ENCODE peak calls at places on chromosomes 4 and X, in six cellular contexts. One of them, this sample, is unnamed.

GRCh38 chr4:130172156-130172555 is 1076.2 kb downstream of the C4orf33 start:
- DNase-seq in choroid plexus epithelial cell: peak
- DNase-seq in nephron progenitor cell: no peak
- DNase-seq in AG09309: no peak
- DNase-seq in myocyte: no peak
- DNase-seq in NCI-H460: no peak
- DNase-seq in this sample: no peak

GRCh38 chr4:53576676-53577372 is 14.5 kb downstream of the LNX1 start:
- DNase-seq in choroid plexus epithelial cell: peak
- DNase-seq in nephron progenitor cell: no peak
- DNase-seq in AG09309: peak
- DNase-seq in myocyte: no peak
- DNase-seq in NCI-H460: no peak
- DNase-seq in this sample: peak

GRCh38 chrX:120790118-120790517 is 85.5 kb downstream of the CT47B1 start:
- DNase-seq in choroid plexus epithelial cell: peak
- DNase-seq in nephron progenitor cell: peak
- DNase-seq in AG09309: peak
- DNase-seq in myocyte: peak
- DNase-seq in NCI-H460: peak
- DNase-seq in this sample: peak

GRCh38 chr4:39530682-39531081 is 3.4 kb upstream of the UGDH start:
- DNase-seq in choroid plexus epithelial cell: no peak
- DNase-seq in nephron progenitor cell: no peak
- DNase-seq in AG09309: no peak
- DNase-seq in myocyte: no peak
- DNase-seq in NCI-H460: no peak
- DNase-seq in this sample: no peak

GRCh38 chr4:184448828-184449227 is 25.5 kb downstream of the IRF2 start:
- DNase-seq in choroid plexus epithelial cell: peak
- DNase-seq in nephron progenitor cell: no peak
- DNase-seq in AG09309: peak
- DNase-seq in myocyte: peak
- DNase-seq in NCI-H460: no peak
- DNase-seq in this sample: peak

GRCh38 chrX:12370444-12371089 is 232.3 kb downstream of the FRMPD4 start:
- DNase-seq in choroid plexus epithelial cell: peak
- DNase-seq in nephron progenitor cell: no peak
- DNase-seq in AG09309: peak
- DNase-seq in myocyte: peak
- DNase-seq in NCI-H460: no peak
- DNase-seq in this sample: peak

GRCh38 chrX:17710836-17711235 is 26.5 kb upstream of the SCML1 start:
- DNase-seq in choroid plexus epithelial cell: no peak
- DNase-seq in nephron progenitor cell: no peak
- DNase-seq in AG09309: no peak
- DNase-seq in myocyte: no peak
- DNase-seq in NCI-H460: no peak
- DNase-seq in this sample: peak

GRCh38 chr4:25861951-25862410 is 807 bp downstream of the SEL1L3 start:
- DNase-seq in choroid plexus epithelial cell: peak
- DNase-seq in nephron progenitor cell: peak
- DNase-seq in AG09309: no peak
- DNase-seq in myocyte: no peak
- DNase-seq in NCI-H460: no peak
- DNase-seq in this sample: peak

GRCh38 chr4:180926277-180926676 is 1316.9 kb upstream of the TENM3 start:
- DNase-seq in choroid plexus epithelial cell: no peak
- DNase-seq in nephron progenitor cell: no peak
- DNase-seq in AG09309: no peak
- DNase-seq in myocyte: no peak
- DNase-seq in NCI-H460: no peak
- DNase-seq in this sample: no peak

GRCh38 chr4:159540501-159540900 is 437.6 kb downstream of the RAPGEF2 start:
- DNase-seq in choroid plexus epithelial cell: no peak
- DNase-seq in nephron progenitor cell: no peak
- DNase-seq in AG09309: no peak
- DNase-seq in myocyte: no peak
- DNase-seq in NCI-H460: no peak
- DNase-seq in this sample: no peak

GRCh38 chr4:11470709-11471441 is 42.2 kb upstream of the HS3ST1 start:
- DNase-seq in choroid plexus epithelial cell: no peak
- DNase-seq in nephron progenitor cell: no peak
- DNase-seq in AG09309: no peak
- DNase-seq in myocyte: no peak
- DNase-seq in NCI-H460: no peak
- DNase-seq in this sample: no peak

GRCh38 chr4:30870513-30870912 is 150.3 kb downstream of the PCDH7 start:
- DNase-seq in choroid plexus epithelial cell: no peak
- DNase-seq in nephron progenitor cell: no peak
- DNase-seq in AG09309: no peak
- DNase-seq in myocyte: no peak
- DNase-seq in NCI-H460: peak
- DNase-seq in this sample: no peak

GRCh38 chrX:150058728-150059127 is 120.4 kb upstream of the EOLA2 start:
- DNase-seq in choroid plexus epithelial cell: no peak
- DNase-seq in nephron progenitor cell: no peak
- DNase-seq in AG09309: no peak
- DNase-seq in myocyte: no peak
- DNase-seq in NCI-H460: peak
- DNase-seq in this sample: no peak

GRCh38 chrX:134935286-134935685 is 55.5 kb upstream of the SMIM10 start:
- DNase-seq in choroid plexus epithelial cell: no peak
- DNase-seq in nephron progenitor cell: no peak
- DNase-seq in AG09309: no peak
- DNase-seq in myocyte: no peak
- DNase-seq in NCI-H460: no peak
- DNase-seq in this sample: no peak

GRCh38 chr4:1762264-1763010 is 30.7 kb upstream of the FGFR3 start:
- DNase-seq in choroid plexus epithelial cell: no peak
- DNase-seq in nephron progenitor cell: no peak
- DNase-seq in AG09309: no peak
- DNase-seq in myocyte: no peak
- DNase-seq in NCI-H460: no peak
- DNase-seq in this sample: no peak

GRCh38 chr4:82745173-82745842 is 53.3 kb downstream of the SCD5 start:
- DNase-seq in choroid plexus epithelial cell: peak
- DNase-seq in nephron progenitor cell: no peak
- DNase-seq in AG09309: peak
- DNase-seq in myocyte: no peak
- DNase-seq in NCI-H460: no peak
- DNase-seq in this sample: peak

GRCh38 chr4:8675383-8675782 is 82.8 kb downstream of the CPZ start:
- DNase-seq in choroid plexus epithelial cell: peak
- DNase-seq in nephron progenitor cell: peak
- DNase-seq in AG09309: no peak
- DNase-seq in myocyte: peak
- DNase-seq in NCI-H460: no peak
- DNase-seq in this sample: peak

GRCh38 chr4:1045193-1045594 is 33.8 kb downstream of the FGFRL1 start:
- DNase-seq in choroid plexus epithelial cell: no peak
- DNase-seq in nephron progenitor cell: peak
- DNase-seq in AG09309: no peak
- DNase-seq in myocyte: no peak
- DNase-seq in NCI-H460: no peak
- DNase-seq in this sample: no peak

GRCh38 chr4:137755033-137755471 is 222.8 kb upstream of the PCDH18 start:
- DNase-seq in choroid plexus epithelial cell: peak
- DNase-seq in nephron progenitor cell: no peak
- DNase-seq in AG09309: peak
- DNase-seq in myocyte: no peak
- DNase-seq in NCI-H460: no peak
- DNase-seq in this sample: peak

GRCh38 chr4:7850489-7850888 is 89.2 kb downstream of the AFAP1 start:
- DNase-seq in choroid plexus epithelial cell: no peak
- DNase-seq in nephron progenitor cell: no peak
- DNase-seq in AG09309: no peak
- DNase-seq in myocyte: no peak
- DNase-seq in NCI-H460: no peak
- DNase-seq in this sample: no peak

GRCh38 chr4:122914292-122914904 is 8.0 kb downstream of the NUDT6 start:
- DNase-seq in choroid plexus epithelial cell: peak
- DNase-seq in nephron progenitor cell: no peak
- DNase-seq in AG09309: no peak
- DNase-seq in myocyte: peak
- DNase-seq in NCI-H460: no peak
- DNase-seq in this sample: peak

GRCh38 chrX:45621356-45622041 is 420.8 kb upstream of the DIPK2B start:
- DNase-seq in choroid plexus epithelial cell: peak
- DNase-seq in nephron progenitor cell: no peak
- DNase-seq in AG09309: peak
- DNase-seq in myocyte: peak
- DNase-seq in NCI-H460: no peak
- DNase-seq in this sample: peak

GRCh38 chr4:133062851-133063250 is 86.2 kb upstream of the PCDH10 start:
- DNase-seq in choroid plexus epithelial cell: no peak
- DNase-seq in nephron progenitor cell: no peak
- DNase-seq in AG09309: no peak
- DNase-seq in myocyte: peak
- DNase-seq in NCI-H460: no peak
- DNase-seq in this sample: no peak

GRCh38 chr4:41991916-41992767 is 1.8 kb downstream of the SLC30A9 start:
- DNase-seq in choroid plexus epithelial cell: no peak
- DNase-seq in nephron progenitor cell: no peak
- DNase-seq in AG09309: no peak
- DNase-seq in myocyte: no peak
- DNase-seq in NCI-H460: peak
- DNase-seq in this sample: peak

GRCh38 chr4:95528388-95528787 is 20.4 kb downstream of the UNC5C start:
- DNase-seq in choroid plexus epithelial cell: peak
- DNase-seq in nephron progenitor cell: no peak
- DNase-seq in AG09309: no peak
- DNase-seq in myocyte: no peak
- DNase-seq in NCI-H460: no peak
- DNase-seq in this sample: no peak

GRCh38 chr4:78310056-78310731 is 241.4 kb upstream of the ANXA3 start:
- DNase-seq in choroid plexus epithelial cell: no peak
- DNase-seq in nephron progenitor cell: peak
- DNase-seq in AG09309: no peak
- DNase-seq in myocyte: no peak
- DNase-seq in NCI-H460: no peak
- DNase-seq in this sample: no peak

GRCh38 chr4:22190855-22191254 is 242.3 kb upstream of the KCNIP4 start:
- DNase-seq in choroid plexus epithelial cell: peak
- DNase-seq in nephron progenitor cell: no peak
- DNase-seq in AG09309: peak
- DNase-seq in myocyte: peak
- DNase-seq in NCI-H460: no peak
- DNase-seq in this sample: peak

GRCh38 chr4:88411491-88412101 is 32.9 kb downstream of the HERC6 start:
- DNase-seq in choroid plexus epithelial cell: no peak
- DNase-seq in nephron progenitor cell: no peak
- DNase-seq in AG09309: no peak
- DNase-seq in myocyte: no peak
- DNase-seq in NCI-H460: no peak
- DNase-seq in this sample: no peak

GRCh38 chr4:70858454-70858853 is 18.8 kb upstream of the GRSF1 start:
- DNase-seq in choroid plexus epithelial cell: no peak
- DNase-seq in nephron progenitor cell: no peak
- DNase-seq in AG09309: no peak
- DNase-seq in myocyte: no peak
- DNase-seq in NCI-H460: no peak
- DNase-seq in this sample: no peak

GRCh38 chrX:54423161-54423888 is 16.9 kb upstream of the TSR2 start:
- DNase-seq in choroid plexus epithelial cell: peak
- DNase-seq in nephron progenitor cell: peak
- DNase-seq in AG09309: no peak
- DNase-seq in myocyte: peak
- DNase-seq in NCI-H460: no peak
- DNase-seq in this sample: no peak

GRCh38 chrX:124634363-124634762 is 288.0 kb downstream of the SH2D1A start:
- DNase-seq in choroid plexus epithelial cell: no peak
- DNase-seq in nephron progenitor cell: no peak
- DNase-seq in AG09309: no peak
- DNase-seq in myocyte: no peak
- DNase-seq in NCI-H460: no peak
- DNase-seq in this sample: no peak